ENCODE peak calls at places on chromosomes 3 and 15, in ten cellular contexts. One of them, this sample, is unnamed.

GRCh38 chr3:95162794-95163193 is 1099.9 kb downstream of the NSUN3 start:
- DNase-seq in GM12878: no peak
- DNase-seq in mesenchymal stem cell: no peak
- DNase-seq in IMR-90: no peak
- DNase-seq in astrocyte: no peak
- DNase-seq in endothelial cell of umbilical vein: no peak
- DNase-seq in HCT116: no peak
- DNase-seq in MM.1S: peak
- DNase-seq in neural progenitor cell: no peak
- DNase-seq in fibroblast of lung: no peak
- DNase-seq in this sample: no peak

GRCh38 chr3:32428092-32429068 is 36.7 kb downstream of the CMTM7 start:
- DNase-seq in GM12878: no peak
- DNase-seq in mesenchymal stem cell: no peak
- DNase-seq in IMR-90: no peak
- DNase-seq in astrocyte: no peak
- DNase-seq in endothelial cell of umbilical vein: no peak
- DNase-seq in HCT116: no peak
- DNase-seq in MM.1S: peak
- DNase-seq in neural progenitor cell: no peak
- DNase-seq in fibroblast of lung: no peak
- DNase-seq in this sample: peak

GRCh38 chr15:69394556-69395282 is 19.4 kb upstream of the KIF23 start:
- DNase-seq in GM12878: no peak
- DNase-seq in mesenchymal stem cell: peak
- DNase-seq in IMR-90: peak
- DNase-seq in astrocyte: peak
- DNase-seq in endothelial cell of umbilical vein: peak
- DNase-seq in HCT116: peak
- DNase-seq in MM.1S: peak
- DNase-seq in neural progenitor cell: peak
- DNase-seq in fibroblast of lung: peak
- DNase-seq in this sample: peak

GRCh38 chr15:73075151-73075859 is 23.0 kb downstream of the NEO1 start:
- DNase-seq in GM12878: no peak
- DNase-seq in mesenchymal stem cell: no peak
- DNase-seq in IMR-90: no peak
- DNase-seq in astrocyte: no peak
- DNase-seq in endothelial cell of umbilical vein: no peak
- DNase-seq in HCT116: no peak
- DNase-seq in MM.1S: no peak
- DNase-seq in neural progenitor cell: no peak
- DNase-seq in fibroblast of lung: peak
- DNase-seq in this sample: no peak

GRCh38 chr15:41951571-41951970 is 20.8 kb downstream of the EHD4 start:
- DNase-seq in GM12878: no peak
- DNase-seq in mesenchymal stem cell: no peak
- DNase-seq in IMR-90: no peak
- DNase-seq in astrocyte: no peak
- DNase-seq in endothelial cell of umbilical vein: no peak
- DNase-seq in HCT116: no peak
- DNase-seq in MM.1S: no peak
- DNase-seq in neural progenitor cell: no peak
- DNase-seq in fibroblast of lung: no peak
- DNase-seq in this sample: no peak

GRCh38 chr3:159840900-159841299 is 147.7 kb upstream of the IL12A start:
- DNase-seq in GM12878: no peak
- DNase-seq in mesenchymal stem cell: peak
- DNase-seq in IMR-90: no peak
- DNase-seq in astrocyte: no peak
- DNase-seq in endothelial cell of umbilical vein: no peak
- DNase-seq in HCT116: no peak
- DNase-seq in MM.1S: no peak
- DNase-seq in neural progenitor cell: no peak
- DNase-seq in fibroblast of lung: no peak
- DNase-seq in this sample: no peak

GRCh38 chr3:17401912-17402311 is 340.5 kb downstream of the TBC1D5 start:
- DNase-seq in GM12878: no peak
- DNase-seq in mesenchymal stem cell: no peak
- DNase-seq in IMR-90: no peak
- DNase-seq in astrocyte: no peak
- DNase-seq in endothelial cell of umbilical vein: no peak
- DNase-seq in HCT116: no peak
- DNase-seq in MM.1S: no peak
- DNase-seq in neural progenitor cell: no peak
- DNase-seq in fibroblast of lung: no peak
- DNase-seq in this sample: no peak

GRCh38 chr3:99114565-99115291 is 213.2 kb upstream of the DCBLD2 start:
- DNase-seq in GM12878: no peak
- DNase-seq in mesenchymal stem cell: peak
- DNase-seq in IMR-90: peak
- DNase-seq in astrocyte: peak
- DNase-seq in endothelial cell of umbilical vein: peak
- DNase-seq in HCT116: peak
- DNase-seq in MM.1S: no peak
- DNase-seq in neural progenitor cell: peak
- DNase-seq in fibroblast of lung: peak
- DNase-seq in this sample: no peak

GRCh38 chr3:55746808-55747413 is 259.8 kb upstream of the WNT5A start:
- DNase-seq in GM12878: no peak
- DNase-seq in mesenchymal stem cell: peak
- DNase-seq in IMR-90: peak
- DNase-seq in astrocyte: no peak
- DNase-seq in endothelial cell of umbilical vein: peak
- DNase-seq in HCT116: no peak
- DNase-seq in MM.1S: peak
- DNase-seq in neural progenitor cell: no peak
- DNase-seq in fibroblast of lung: no peak
- DNase-seq in this sample: no peak

GRCh38 chr15:93246266-93247242 is 157.5 kb upstream of the RGMA start:
- DNase-seq in GM12878: no peak
- DNase-seq in mesenchymal stem cell: no peak
- DNase-seq in IMR-90: no peak
- DNase-seq in astrocyte: no peak
- DNase-seq in endothelial cell of umbilical vein: no peak
- DNase-seq in HCT116: no peak
- DNase-seq in MM.1S: no peak
- DNase-seq in neural progenitor cell: no peak
- DNase-seq in fibroblast of lung: no peak
- DNase-seq in this sample: no peak

GRCh38 chr3:27593173-27593572 is 109.0 kb upstream of the SLC4A7 start:
- DNase-seq in GM12878: no peak
- DNase-seq in mesenchymal stem cell: no peak
- DNase-seq in IMR-90: no peak
- DNase-seq in astrocyte: no peak
- DNase-seq in endothelial cell of umbilical vein: no peak
- DNase-seq in HCT116: no peak
- DNase-seq in MM.1S: no peak
- DNase-seq in neural progenitor cell: no peak
- DNase-seq in fibroblast of lung: no peak
- DNase-seq in this sample: no peak

GRCh38 chr15:65028338-65028737 is 1.1 kb downstream of the MTFMT start:
- DNase-seq in GM12878: no peak
- DNase-seq in mesenchymal stem cell: no peak
- DNase-seq in IMR-90: no peak
- DNase-seq in astrocyte: no peak
- DNase-seq in endothelial cell of umbilical vein: no peak
- DNase-seq in HCT116: no peak
- DNase-seq in MM.1S: no peak
- DNase-seq in neural progenitor cell: no peak
- DNase-seq in fibroblast of lung: no peak
- DNase-seq in this sample: peak

GRCh38 chr15:89243046-89243690 is 611 bp upstream of the FANCI start:
- DNase-seq in GM12878: no peak
- DNase-seq in mesenchymal stem cell: no peak
- DNase-seq in IMR-90: peak
- DNase-seq in astrocyte: no peak
- DNase-seq in endothelial cell of umbilical vein: no peak
- DNase-seq in HCT116: no peak
- DNase-seq in MM.1S: no peak
- DNase-seq in neural progenitor cell: no peak
- DNase-seq in fibroblast of lung: no peak
- DNase-seq in this sample: no peak

GRCh38 chr3:100754563-100755334 is 45.5 kb downstream of the TFG start:
- DNase-seq in GM12878: no peak
- DNase-seq in mesenchymal stem cell: no peak
- DNase-seq in IMR-90: no peak
- DNase-seq in astrocyte: no peak
- DNase-seq in endothelial cell of umbilical vein: peak
- DNase-seq in HCT116: no peak
- DNase-seq in MM.1S: no peak
- DNase-seq in neural progenitor cell: no peak
- DNase-seq in fibroblast of lung: peak
- DNase-seq in this sample: no peak

GRCh38 chr3:177193706-177194268 is 3.5 kb downstream of the TBL1XR1 start:
- DNase-seq in GM12878: no peak
- DNase-seq in mesenchymal stem cell: no peak
- DNase-seq in IMR-90: no peak
- DNase-seq in astrocyte: no peak
- DNase-seq in endothelial cell of umbilical vein: no peak
- DNase-seq in HCT116: no peak
- DNase-seq in MM.1S: no peak
- DNase-seq in neural progenitor cell: no peak
- DNase-seq in fibroblast of lung: no peak
- DNase-seq in this sample: no peak
- H3K4me3 ChIP-seq in GM12878: peak
- H3K4me3 ChIP-seq in mesenchymal stem cell: no peak
- H3K4me3 ChIP-seq in IMR-90: no peak
- H3K4me3 ChIP-seq in astrocyte: peak
- H3K4me3 ChIP-seq in endothelial cell of umbilical vein: no peak
- H3K4me3 ChIP-seq in HCT116: no peak
- H3K4me3 ChIP-seq in MM.1S: peak
- H3K4me3 ChIP-seq in neural progenitor cell: peak
- H3K4me3 ChIP-seq in fibroblast of lung: peak
- H3K4me3 ChIP-seq in this sample: no peak

GRCh38 chr3:152206243-152206642 is 62.5 kb upstream of the MBNL1 start:
- DNase-seq in GM12878: no peak
- DNase-seq in mesenchymal stem cell: no peak
- DNase-seq in IMR-90: no peak
- DNase-seq in astrocyte: no peak
- DNase-seq in endothelial cell of umbilical vein: no peak
- DNase-seq in HCT116: no peak
- DNase-seq in MM.1S: no peak
- DNase-seq in neural progenitor cell: no peak
- DNase-seq in fibroblast of lung: no peak
- DNase-seq in this sample: no peak

GRCh38 chr3:152205097-152205593 is 63.6 kb upstream of the MBNL1 start:
- DNase-seq in GM12878: no peak
- DNase-seq in mesenchymal stem cell: no peak
- DNase-seq in IMR-90: no peak
- DNase-seq in astrocyte: no peak
- DNase-seq in endothelial cell of umbilical vein: no peak
- DNase-seq in HCT116: no peak
- DNase-seq in MM.1S: no peak
- DNase-seq in neural progenitor cell: no peak
- DNase-seq in fibroblast of lung: no peak
- DNase-seq in this sample: no peak

GRCh38 chr3:152202976-152203626 is 65.6 kb upstream of the MBNL1 start:
- DNase-seq in GM12878: no peak
- DNase-seq in mesenchymal stem cell: no peak
- DNase-seq in IMR-90: no peak
- DNase-seq in astrocyte: no peak
- DNase-seq in endothelial cell of umbilical vein: no peak
- DNase-seq in HCT116: no peak
- DNase-seq in MM.1S: peak
- DNase-seq in neural progenitor cell: no peak
- DNase-seq in fibroblast of lung: no peak
- DNase-seq in this sample: peak

GRCh38 chr3:152204218-152204617 is 64.5 kb upstream of the MBNL1 start:
- DNase-seq in GM12878: no peak
- DNase-seq in mesenchymal stem cell: no peak
- DNase-seq in IMR-90: no peak
- DNase-seq in astrocyte: no peak
- DNase-seq in endothelial cell of umbilical vein: no peak
- DNase-seq in HCT116: no peak
- DNase-seq in MM.1S: no peak
- DNase-seq in neural progenitor cell: no peak
- DNase-seq in fibroblast of lung: no peak
- DNase-seq in this sample: no peak

DNA sequence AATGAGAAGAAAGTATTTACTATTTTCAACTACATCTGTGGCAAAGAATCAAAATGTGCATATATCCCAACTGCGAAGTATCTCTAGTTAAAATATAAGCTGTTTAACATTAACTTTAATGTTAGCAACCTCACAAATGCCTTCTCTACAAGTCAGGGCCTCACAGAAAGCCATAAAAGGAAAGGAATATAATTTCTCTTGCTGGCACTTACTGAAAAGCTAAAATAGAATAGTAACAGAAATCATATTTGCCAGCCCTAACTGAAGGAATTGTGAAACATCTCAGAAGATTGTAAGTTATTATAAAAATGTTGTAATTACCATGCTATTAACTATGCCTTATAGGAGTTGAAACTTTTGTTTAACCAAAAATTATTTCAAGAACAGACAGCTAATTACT is 65.1 kb upstream of the MBNL1 start:
- DNase-seq in GM12878: no peak
- DNase-seq in mesenchymal stem cell: no peak
- DNase-seq in IMR-90: peak
- DNase-seq in astrocyte: no peak
- DNase-seq in endothelial cell of umbilical vein: no peak
- DNase-seq in HCT116: no peak
- DNase-seq in MM.1S: no peak
- DNase-seq in neural progenitor cell: no peak
- DNase-seq in fibroblast of lung: no peak
- DNase-seq in this sample: no peak
- H3K9ac ChIP-seq in GM12878: peak
- H3K9ac ChIP-seq in mesenchymal stem cell: peak
- H3K9ac ChIP-seq in IMR-90: peak
- H3K9ac ChIP-seq in astrocyte: no peak
- H3K9ac ChIP-seq in endothelial cell of umbilical vein: no peak
- H3K9ac ChIP-seq in HCT116: no peak
- H3K9ac ChIP-seq in MM.1S: no peak
- H3K9ac ChIP-seq in neural progenitor cell: no peak
- H3K9ac ChIP-seq in fibroblast of lung: no peak
- H3K9ac ChIP-seq in this sample: no peak

GRCh38 chr15:31336943-31337295 is 10.3 kb downstream of the KLF13 start:
- DNase-seq in GM12878: no peak
- DNase-seq in mesenchymal stem cell: no peak
- DNase-seq in IMR-90: no peak
- DNase-seq in astrocyte: peak
- DNase-seq in endothelial cell of umbilical vein: no peak
- DNase-seq in HCT116: no peak
- DNase-seq in MM.1S: no peak
- DNase-seq in neural progenitor cell: no peak
- DNase-seq in fibroblast of lung: peak
- DNase-seq in this sample: no peak
- H3K27ac ChIP-seq in GM12878: no peak
- H3K27ac ChIP-seq in mesenchymal stem cell: no peak
- H3K27ac ChIP-seq in IMR-90: no peak
- H3K27ac ChIP-seq in astrocyte: no peak
- H3K27ac ChIP-seq in endothelial cell of umbilical vein: no peak
- H3K27ac ChIP-seq in HCT116: no peak
- H3K27ac ChIP-seq in MM.1S: peak
- H3K27ac ChIP-seq in neural progenitor cell: no peak
- H3K27ac ChIP-seq in fibroblast of lung: no peak
- H3K27ac ChIP-seq in this sample: no peak

DNA sequence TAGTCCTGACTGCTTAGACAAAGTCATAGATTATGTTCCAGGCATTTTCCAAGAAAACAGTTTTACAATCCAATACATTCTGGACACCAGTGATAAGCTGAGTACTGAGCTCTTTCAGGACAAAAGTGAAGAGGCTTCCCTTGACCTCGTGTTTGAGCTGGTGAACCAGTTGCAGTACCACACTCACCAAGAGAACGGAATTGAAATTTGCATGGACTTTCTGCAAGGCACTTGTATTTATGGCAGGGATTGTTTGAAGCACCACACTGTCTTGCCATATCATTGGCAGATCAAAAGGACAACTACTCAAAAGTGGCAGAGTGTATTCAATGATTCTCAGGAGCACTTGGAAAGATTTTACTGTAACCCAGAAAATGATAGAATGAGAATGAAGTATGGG is 3.8 kb downstream of the TIPARP start:
- DNase-seq in GM12878: no peak
- DNase-seq in mesenchymal stem cell: peak
- DNase-seq in IMR-90: no peak
- DNase-seq in astrocyte: no peak
- DNase-seq in endothelial cell of umbilical vein: no peak
- DNase-seq in HCT116: no peak
- DNase-seq in MM.1S: no peak
- DNase-seq in neural progenitor cell: no peak
- DNase-seq in fibroblast of lung: no peak
- DNase-seq in this sample: no peak
- H3K4me3 ChIP-seq in GM12878: peak
- H3K4me3 ChIP-seq in mesenchymal stem cell: no peak
- H3K4me3 ChIP-seq in IMR-90: no peak
- H3K4me3 ChIP-seq in astrocyte: peak
- H3K4me3 ChIP-seq in endothelial cell of umbilical vein: no peak
- H3K4me3 ChIP-seq in HCT116: no peak
- H3K4me3 ChIP-seq in MM.1S: no peak
- H3K4me3 ChIP-seq in neural progenitor cell: no peak
- H3K4me3 ChIP-seq in fibroblast of lung: no peak
- H3K4me3 ChIP-seq in this sample: no peak

This sample was measured in colonic mucosa.